ENCODE peak calls at places on chromosomes 1 and 21, in four cellular contexts. Y, E, T and Z are unnamed samples.

GRCh38 chr1:179166663-179167417 is 62.6 kb downstream of the ABL2 start:
- DNase-seq in T (no peak), Y (no peak), E (no peak), Z (no peak)

GRCh38 chr1:53137729-53138128 is 4.7 kb downstream of the SLC1A7 start:
- DNase-seq in T (no peak), Y (no peak), E (no peak), Z (no peak)

GRCh38 chr1:39754026-39754569 is 15.4 kb downstream of the PPIE start:
- DNase-seq in T (no peak), E (no peak), Y (no peak), Z (no peak)

GRCh38 chr1:107750364-107750959 is 214.5 kb downstream of the VAV3 start:
- DNase-seq in E (no peak), Y (peak), T (peak), Z (no peak)

GRCh38 chr1:209876091-209876800 is 48.5 kb downstream of the UTP25 start:
- DNase-seq in E (no peak), Y (no peak), T (no peak), Z (no peak)

GRCh38 chr1:231808990-231809389 is 182.4 kb downstream of the DISC1 start:
- DNase-seq in Y (no peak), T (peak), E (no peak), Z (no peak)

GRCh38 chr1:243623831-243624230 is 226.2 kb downstream of the AKT3 start:
- DNase-seq in Y (no peak), T (no peak), E (no peak), Z (no peak)

GRCh38 chr1:234886081-234886874 is 242.4 kb downstream of the TOMM20 start:
- DNase-seq in E (no peak), T (no peak), Y (no peak), Z (no peak)

GRCh38 chr1:234839663-234840062 is 229.7 kb upstream of the IRF2BP2 start:
- DNase-seq in T (no peak), Y (peak), E (no peak), Z (no peak)

GRCh38 chr21:38171723-38172344 is 85.0 kb upstream of the KCNJ15 start:
- DNase-seq in T (peak), E (no peak), Y (no peak), Z (no peak)

GRCh38 chr1:205319081-205320018 is 2.2 kb downstream of the NUAK2 start:
- DNase-seq in Y (peak), T (no peak), E (no peak), Z (peak)

GRCh38 chr1:207805841-207806421 is 54.1 kb downstream of the CD46 start:
- DNase-seq in Y (no peak), T (peak), E (no peak), Z (no peak)

GRCh38 chr1:185646202-185646683 is 87.9 kb upstream of the HMCN1 start:
- DNase-seq in E (no peak), Y (peak), T (peak), Z (no peak)